ENCODE peak calls at places on chromosomes 5 and 9, in eight cellular contexts. W, E, P, R, K, M, D and T are unnamed samples.

GRCh38 chr5:151742870-151743294 is 15.5 kb downstream of the ATOX1 start:
- DNase-seq in W (peak), E (no peak), P (peak), R (peak), K (no peak), M (peak), D (peak), T (peak)

GRCh38 chr9:107142896-107143603 is 140.0 kb upstream of the RAD23B start:
- DNase-seq in W (no peak), E (no peak), P (no peak), R (no peak), K (no peak), M (peak), D (no peak), T (no peak)

GRCh38 chr5:126543660-126544059 is 51.4 kb downstream of the ALDH7A1 start:
- DNase-seq in W (no peak), E (no peak), P (no peak), R (peak), K (no peak), M (no peak), D (no peak), T (no peak)

GRCh38 chr5:6710551-6711318 is 2.5 kb upstream of the TENT4A start:
- DNase-seq in W (no peak), E (no peak), P (no peak), R (no peak), K (no peak), M (no peak), D (no peak), T (no peak)

GRCh38 chr9:87778996-87779395 is 53.1 kb downstream of the CTSL start:
- DNase-seq in W (no peak), E (no peak), P (no peak), R (no peak), K (no peak), M (no peak), D (no peak), T (no peak)

GRCh38 chr9:130450344-130451003 is 5.7 kb downstream of the ASS1 start:
- DNase-seq in W (no peak), E (no peak), P (no peak), R (peak), K (no peak), M (no peak), D (no peak), T (no peak)

GRCh38 chr9:134961331-134962064 is 43.8 kb upstream of the FCN1 start:
- DNase-seq in W (peak), E (peak), P (peak), R (no peak), K (no peak), M (no peak), D (no peak), T (no peak)

GRCh38 chr9:77793909-77794308 is 145.8 kb upstream of the GNA14 start:
- DNase-seq in W (no peak), E (no peak), P (no peak), R (peak), K (no peak), M (no peak), D (no peak), T (no peak)

GRCh38 chr9:135255843-135256567 is 168.5 kb downstream of the OLFM1 start:
- DNase-seq in W (no peak), E (peak), P (no peak), R (no peak), K (no peak), M (no peak), D (no peak), T (no peak)

GRCh38 chr5:172770374-172770674 is 671 bp downstream of the DUSP1 start:
- DNase-seq in W (no peak), E (no peak), P (no peak), R (no peak), K (peak), M (no peak), D (no peak), T (no peak)

GRCh38 chr9:126450537-126451205 is 124.0 kb downstream of the MVB12B start:
- DNase-seq in W (no peak), E (no peak), P (no peak), R (no peak), K (no peak), M (no peak), D (no peak), T (no peak)

GRCh38 chr5:79255786-79256557 is 20.0 kb downstream of the JMY start:
- DNase-seq in W (peak), E (no peak), P (no peak), R (peak), K (no peak), M (peak), D (peak), T (peak)

GRCh38 chr5:133118741-133119140 is 66.9 kb downstream of the HSPA4 start:
- DNase-seq in W (no peak), E (no peak), P (no peak), R (no peak), K (no peak), M (no peak), D (no peak), T (no peak)

GRCh38 chr5:133119233-133119711 is 67.5 kb downstream of the HSPA4 start:
- DNase-seq in W (peak), E (no peak), P (no peak), R (no peak), K (no peak), M (no peak), D (no peak), T (no peak)

GRCh38 chr5:133121611-133122150 is 69.9 kb downstream of the HSPA4 start:
- DNase-seq in W (no peak), E (no peak), P (no peak), R (no peak), K (no peak), M (no peak), D (no peak), T (no peak)

GRCh38 chr5:133121080-133121479 is 69.3 kb downstream of the HSPA4 start:
- DNase-seq in W (no peak), E (no peak), P (no peak), R (peak), K (no peak), M (no peak), D (no peak), T (peak)

GRCh38 chr5:133120156-133120750 is 68.4 kb downstream of the HSPA4 start:
- DNase-seq in W (no peak), E (no peak), P (no peak), R (no peak), K (no peak), M (no peak), D (no peak), T (no peak)
- H3K27ac ChIP-seq in W (peak), E (no peak), P (no peak), R (no peak), K (no peak), M (no peak), D (no peak), T (no peak)

GRCh38 chr9:5489630-5490484 is 20.5 kb upstream of the PDCD1LG2 start:
- DNase-seq in W (no peak), E (no peak), P (no peak), R (no peak), K (no peak), M (no peak), D (no peak), T (no peak)

GRCh38 chr9:5488616-5489015 is 21.7 kb upstream of the PDCD1LG2 start:
- DNase-seq in W (no peak), E (no peak), P (no peak), R (no peak), K (no peak), M (peak), D (no peak), T (no peak)

GRCh38 chr9:5492965-5493364 is 17.4 kb upstream of the PDCD1LG2 start:
- DNase-seq in W (no peak), E (no peak), P (no peak), R (no peak), K (no peak), M (no peak), D (no peak), T (no peak)

GRCh38 chr9:5499157-5499556 is 11.2 kb upstream of the PDCD1LG2 start:
- DNase-seq in W (no peak), E (no peak), P (no peak), R (no peak), K (no peak), M (no peak), D (no peak), T (no peak)

DNA sequence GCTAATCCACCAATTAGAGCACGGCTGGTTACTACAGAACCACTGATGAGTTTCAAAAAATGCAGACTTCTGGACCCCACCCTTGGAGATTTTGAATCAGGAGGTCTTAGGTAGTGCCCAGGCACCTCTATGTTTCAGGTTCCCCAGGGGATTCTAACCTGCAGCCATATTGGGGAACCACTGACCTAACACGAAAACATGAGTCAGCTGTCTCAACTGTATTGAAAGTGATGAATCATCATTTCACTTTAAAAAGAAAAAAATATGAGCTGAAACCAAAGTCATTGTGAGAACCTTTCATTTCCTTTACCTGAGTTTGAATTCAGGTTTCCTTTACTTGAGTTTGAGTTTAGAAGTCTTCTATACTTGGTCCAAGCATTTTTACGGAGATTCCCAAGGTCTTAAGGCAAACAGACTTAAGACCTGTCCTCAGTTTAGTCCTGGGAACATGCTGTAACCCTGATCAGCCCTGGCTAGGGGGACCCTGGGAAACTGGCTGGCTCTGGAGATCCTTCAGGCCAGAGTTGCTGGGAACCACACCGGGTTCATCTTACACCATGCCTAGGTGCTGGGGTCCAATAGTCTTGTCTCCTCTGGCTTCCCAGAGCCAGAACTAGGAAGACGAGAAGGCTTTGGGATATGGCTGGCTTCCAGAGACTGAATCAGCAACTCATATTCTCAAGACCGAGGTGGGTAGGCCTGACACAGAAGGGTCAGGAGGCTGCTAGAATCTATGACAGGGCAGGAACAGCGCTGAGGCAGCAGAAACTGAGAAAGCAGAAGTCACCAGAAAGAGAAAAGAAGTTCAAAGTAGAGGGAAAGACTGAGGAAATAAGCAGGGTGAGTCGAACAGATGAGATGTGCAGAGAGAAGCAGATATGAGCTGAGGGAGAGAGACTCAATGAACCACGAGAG is 16.5 kb upstream of the PDCD1LG2 start:
- DNase-seq in W (no peak), E (peak), P (peak), R (no peak), K (no peak), M (peak), D (no peak), T (peak)
- H3K4me3 ChIP-seq in W (no peak), E (no peak), P (no peak), R (no peak), K (no peak), M (peak), D (no peak), T (no peak)

DNA sequence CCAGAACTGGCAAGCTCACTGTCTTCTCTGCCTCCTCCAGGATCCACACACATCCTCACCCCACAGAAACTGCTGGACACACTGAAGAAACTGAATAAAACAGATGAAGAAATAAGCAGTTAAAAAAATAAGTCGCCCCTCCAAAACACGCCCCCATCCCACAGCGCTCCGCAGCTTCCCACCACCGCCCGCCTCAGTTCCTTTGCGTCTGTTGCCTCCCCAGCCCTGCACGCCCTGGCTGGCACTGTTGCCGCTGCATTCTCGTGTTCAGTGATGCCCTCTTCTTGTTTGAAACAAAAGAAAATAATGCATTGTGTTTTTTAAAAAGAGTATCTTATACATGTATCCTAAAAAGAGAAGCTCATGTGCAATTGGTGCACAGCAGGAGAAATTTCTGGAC is 16.1 kb upstream of the CFAP157 start:
- DNase-seq in W (no peak), E (no peak), P (no peak), R (no peak), K (no peak), M (no peak), D (no peak), T (no peak)
- H3K27ac ChIP-seq in W (no peak), E (no peak), P (no peak), R (no peak), K (no peak), M (no peak), D (no peak), T (no peak)

GRCh38 chr5:175617447-175617846 is 40.4 kb upstream of the HRH2 start:
- DNase-seq in W (peak), E (no peak), P (no peak), R (peak), K (no peak), M (no peak), D (no peak), T (no peak)

GRCh38 chr5:175614223-175614622 is 43.6 kb upstream of the HRH2 start:
- DNase-seq in W (no peak), E (no peak), P (no peak), R (no peak), K (no peak), M (no peak), D (no peak), T (no peak)

GRCh38 chr5:175620527-175620926 is 37.3 kb upstream of the HRH2 start:
- DNase-seq in W (no peak), E (no peak), P (no peak), R (no peak), K (no peak), M (no peak), D (no peak), T (no peak)

GRCh38 chr5:175610898-175611297 is 47.0 kb upstream of the HRH2 start:
- DNase-seq in W (no peak), E (no peak), P (no peak), R (no peak), K (no peak), M (no peak), D (no peak), T (no peak)

DNA sequence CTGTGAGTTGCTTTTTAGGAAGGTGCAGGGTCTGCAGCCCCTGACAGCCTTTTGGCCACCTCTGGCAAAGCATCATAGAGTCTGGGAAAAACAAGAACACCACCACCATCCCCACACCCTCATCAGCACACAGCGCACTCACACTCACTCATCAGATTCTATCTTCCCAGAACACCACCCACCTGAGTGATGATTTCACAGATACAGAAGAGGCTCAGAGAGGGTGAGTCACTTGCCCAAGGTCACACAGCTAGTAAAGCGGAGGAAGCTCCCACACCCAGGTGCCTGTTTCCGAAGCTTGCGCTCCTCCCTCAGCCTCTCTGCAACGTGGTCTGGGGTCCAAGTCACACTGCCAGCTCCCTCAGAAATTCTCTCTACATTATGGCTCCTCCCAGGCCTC is 41.8 kb upstream of the HRH2 start:
- DNase-seq in W (no peak), E (no peak), P (no peak), R (no peak), K (no peak), M (no peak), D (no peak), T (no peak)
- H3K4me3 ChIP-seq in W (no peak), E (no peak), P (no peak), R (no peak), K (no peak), M (no peak), D (no peak), T (no peak)

DNA sequence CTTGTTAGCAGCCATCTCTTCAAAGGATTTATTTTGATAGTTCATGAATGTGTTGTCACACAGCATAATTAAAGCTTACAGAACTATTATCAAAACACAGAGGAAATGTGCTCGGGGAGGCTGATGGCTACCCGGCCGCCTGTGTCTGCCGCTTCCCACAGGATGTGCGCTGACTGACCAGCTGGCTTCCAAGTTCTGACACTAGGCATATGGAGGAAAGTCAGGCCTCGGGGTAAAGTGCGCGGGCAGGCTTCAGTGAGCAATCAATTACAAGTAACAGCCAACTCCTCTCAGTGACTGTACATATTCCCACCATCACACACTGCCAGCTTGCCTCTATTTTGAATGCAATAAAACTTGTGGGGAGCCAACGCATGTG is 77.5 kb downstream of the EBF1 start:
- DNase-seq in W (peak), E (peak), P (peak), R (no peak), K (no peak), M (peak), D (no peak), T (peak)
- H3K27ac ChIP-seq in W (no peak), E (peak), P (peak), R (no peak), K (no peak), M (peak), D (no peak), T (peak)

DNA sequence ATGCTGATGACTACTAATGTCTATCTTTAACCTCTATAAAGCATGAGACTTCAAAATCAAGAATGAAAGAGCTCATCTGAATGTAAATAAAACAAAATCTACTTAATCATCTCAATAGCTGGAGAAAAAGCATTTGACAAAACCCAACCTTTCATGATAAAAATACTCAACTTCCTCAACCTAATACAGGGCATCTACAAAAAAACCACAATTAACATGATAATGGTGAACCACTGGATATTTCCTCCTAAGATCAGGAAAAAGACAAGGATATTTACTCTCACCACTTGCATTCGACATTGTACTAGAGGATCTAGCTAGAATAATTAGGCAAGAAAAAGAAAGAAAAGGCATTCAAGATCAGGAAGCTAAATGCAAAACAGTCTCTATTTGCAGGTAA is 49.3 kb downstream of the FAM169A start:
- DNase-seq in W (no peak), E (no peak), P (no peak), R (no peak), K (no peak), M (no peak), D (no peak), T (no peak)
- H3K4me3 ChIP-seq in W (no peak), E (no peak), P (no peak), R (no peak), K (no peak), M (no peak), D (no peak), T (no peak)

DNA sequence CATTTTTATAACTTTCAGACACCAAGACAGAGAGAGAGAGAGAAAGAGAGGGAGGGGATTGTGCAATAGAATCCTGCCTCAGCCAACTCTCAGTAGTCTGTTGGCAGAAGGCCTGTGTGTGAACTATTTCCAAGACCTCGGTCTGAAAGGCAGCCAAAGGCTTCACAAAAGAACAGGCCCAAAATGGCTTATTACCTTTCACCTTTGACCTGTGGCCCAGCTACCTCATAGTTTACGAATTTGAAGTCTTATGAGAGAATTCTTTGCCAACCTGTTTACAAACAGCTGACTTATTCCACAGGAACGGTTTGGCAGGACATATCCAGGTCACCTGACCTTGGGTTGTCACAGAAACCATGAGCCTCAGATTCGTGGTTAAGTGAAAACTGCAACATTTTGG is 48.6 kb downstream of the NR2F1-AS1 start:
- DNase-seq in W (no peak), E (no peak), P (peak), R (no peak), K (no peak), M (peak), D (no peak), T (peak)
- H3K27ac ChIP-seq in W (no peak), E (no peak), P (peak), R (no peak), K (no peak), M (peak), D (no peak), T (peak)

GRCh38 chr9:546235-546634 is 295.3 kb upstream of the DMRT1 start:
- DNase-seq in W (no peak), E (no peak), P (no peak), R (no peak), K (no peak), M (no peak), D (peak), T (no peak)
- H3K4me3 ChIP-seq in W (no peak), E (no peak), P (peak), R (no peak), K (no peak), M (no peak), D (peak), T (no peak)

DNA sequence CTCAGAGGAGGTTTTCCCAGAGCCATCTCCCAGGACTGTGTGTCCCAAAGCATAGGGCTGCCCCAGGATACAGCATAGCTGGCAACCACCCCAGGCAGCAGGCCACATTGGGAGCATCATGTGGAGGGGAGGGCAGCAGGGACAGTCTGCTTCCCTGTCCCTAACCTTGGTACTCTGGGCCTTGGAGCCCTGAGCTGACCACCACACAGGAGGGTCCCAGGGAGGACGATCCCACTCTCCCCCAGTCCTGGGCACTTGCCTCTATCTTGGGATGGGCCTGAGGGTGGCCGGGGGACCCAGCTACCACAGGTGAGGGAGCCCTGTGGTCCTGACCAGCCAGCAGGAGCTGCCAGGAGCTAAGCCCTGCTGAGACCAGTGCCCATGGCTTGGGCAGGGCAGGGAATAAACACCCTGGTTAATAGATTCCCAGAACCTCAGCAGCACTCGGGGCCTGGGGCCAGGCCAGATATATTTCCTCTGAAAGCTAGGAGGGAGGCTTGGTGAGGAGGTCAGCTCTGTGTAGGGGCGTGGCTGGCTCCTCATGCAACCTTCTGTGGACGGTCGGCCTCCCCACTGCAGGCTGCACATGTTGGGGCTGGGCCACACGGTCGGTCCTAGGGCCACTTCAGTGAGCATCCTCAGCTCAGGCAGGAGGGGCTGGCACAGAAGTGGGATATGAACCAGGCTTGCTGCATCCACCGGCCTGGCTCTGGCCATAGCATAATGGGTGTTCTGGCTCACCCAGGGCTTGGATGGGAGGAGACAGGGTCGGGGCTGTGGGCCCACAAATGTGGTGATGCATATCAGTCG is 4.2 kb downstream of the NINJ1 start:
- DNase-seq in W (no peak), E (no peak), P (peak), R (no peak), K (no peak), M (no peak), D (no peak), T (no peak)
- H3K27ac ChIP-seq in W (no peak), E (peak), P (peak), R (no peak), K (no peak), M (no peak), D (no peak), T (no peak)